ENCODE peak calls at places on chromosomes 4 and X, in eight cellular contexts. K is esophagus squamous epithelium, I is GM06990, U is HFFc6, X is GM12865, R is lower lobe of right lung, H is uterus, D is body of pancreas. T is an unnamed sample.
A peak's percentile ranks its signal among the peaks of the same experiment; 100 is the strongest.

GRCh38 chr4:164753873-164754488 is at the start of gene SMIM31:
- DNase-seq in K (no peak), I (no peak), U (no peak), X (no peak), R (no peak), H (no peak), D (peak; percentile 33), T (no peak)

GRCh38 chr4:102429553-102429952 is 71.6 kb upstream of the NFKB1 start:
- DNase-seq in K (no peak), I (no peak), U (peak; percentile 82), X (no peak), R (no peak), H (no peak), D (no peak), T (no peak)

GRCh38 chrX:103918584-103919335 is 43.7 kb upstream of the TMSB15B start:
- DNase-seq in K (no peak), I (peak; percentile 86), U (peak; percentile 37), X (peak; percentile 80), R (peak; percentile 70), H (peak; percentile 59), D (peak; percentile 36), T (no peak)

GRCh38 chr4:154082760-154083530 is 294.1 kb upstream of the SFRP2 start:
- DNase-seq in K (no peak), I (no peak), U (no peak), X (peak; percentile 27), R (no peak), H (no peak), D (no peak), T (no peak)

GRCh38 chrX:42119076-42119475 is 195.7 kb upstream of the CASK start:
- DNase-seq in K (no peak), I (no peak), U (no peak), X (no peak), R (no peak), H (no peak), D (no peak), T (no peak)

GRCh38 chr4:150799207-150799606 is 215.9 kb downstream of the LRBA start:
- DNase-seq in K (no peak), I (no peak), U (no peak), X (no peak), R (no peak), H (no peak), D (no peak), T (no peak)

GRCh38 chrX:42107495-42108139 is 184.3 kb upstream of the CASK start:
- DNase-seq in K (no peak), I (peak; percentile 54), U (no peak), X (peak; percentile 61), R (no peak), H (no peak), D (no peak), T (no peak)

GRCh38 chr4:112381996-112382692 is 85.0 kb downstream of the ALPK1 start:
- DNase-seq in K (no peak), I (no peak), U (no peak), X (no peak), R (no peak), H (no peak), D (no peak), T (no peak)

GRCh38 chrX:19897087-19897486 is 9.7 kb upstream of the SH3KBP1 start:
- DNase-seq in K (no peak), I (no peak), U (no peak), X (no peak), R (no peak), H (no peak), D (no peak), T (no peak)

GRCh38 chr4:64341711-64342110 is 67.5 kb downstream of the TECRL start:
- DNase-seq in K (no peak), I (no peak), U (no peak), X (no peak), R (no peak), H (no peak), D (no peak), T (no peak)

GRCh38 chr4:121154103-121154515 is 10.0 kb downstream of the TNIP3 start:
- DNase-seq in K (no peak), I (peak; percentile 13), U (no peak), X (peak; percentile 17), R (no peak), H (no peak), D (no peak), T (no peak)

GRCh38 chrX:147978931-147979330 is 2.2 kb upstream of the FMR1NB start:
- DNase-seq in K (no peak), I (no peak), U (peak; percentile 1), X (no peak), R (no peak), H (no peak), D (no peak), T (no peak)

GRCh38 chr4:145808021-145808650 is 128.2 kb downstream of the C4orf51 start:
- DNase-seq in K (no peak), I (peak; percentile 77), U (peak; percentile 95), X (peak; percentile 91), R (no peak), H (no peak), D (peak; percentile 10), T (no peak)

GRCh38 chrX:43551590-43551989 is 104.5 kb upstream of the MAOA start:
- DNase-seq in K (no peak), I (no peak), U (no peak), X (peak; percentile 0), R (no peak), H (no peak), D (no peak), T (no peak)

GRCh38 chrX:13005671-13006473 is 31.0 kb downstream of the TMSB4X start:
- DNase-seq in K (no peak), I (peak; percentile 80), U (no peak), X (peak; percentile 81), R (no peak), H (no peak), D (peak; percentile 64), T (no peak)

GRCh38 chrX:109252789-109253188 is 229.1 kb downstream of the GUCY2F start:
- DNase-seq in K (no peak), I (no peak), U (no peak), X (no peak), R (no peak), H (no peak), D (no peak), T (no peak)

GRCh38 chrX:105480646-105481310 is 260.3 kb upstream of the TEX13A start:
- DNase-seq in K (no peak), I (no peak), U (no peak), X (no peak), R (no peak), H (no peak), D (no peak), T (no peak)

GRCh38 chrX:153971632-153972367 is at the start of gene HCFC1:
- DNase-seq in K (peak; percentile 84), I (peak; percentile 97), U (peak; percentile 83), X (peak; percentile 94), R (peak; percentile 93), H (peak; percentile 94), D (peak; percentile 91), T (peak; percentile 98)

GRCh38 chrX:12210196-12210815 is 72.0 kb downstream of the FRMPD4 start:
- DNase-seq in K (no peak), I (no peak), U (peak; percentile 63), X (no peak), R (no peak), H (peak; percentile 62), D (peak; percentile 5), T (no peak)

GRCh38 chrX:68916891-68917290 is 88.1 kb downstream of the EFNB1 start:
- DNase-seq in K (no peak), I (no peak), U (no peak), X (no peak), R (no peak), H (no peak), D (no peak), T (no peak)

GRCh38 chrX:150298841-150299551 is 64.1 kb upstream of the MAMLD1 start:
- DNase-seq in K (no peak), I (no peak), U (peak; percentile 1), X (no peak), R (no peak), H (no peak), D (no peak), T (no peak)

GRCh38 chr4:109614466-109614865 is 54.4 kb downstream of the MCUB start:
- DNase-seq in K (no peak), I (no peak), U (no peak), X (no peak), R (no peak), H (no peak), D (no peak), T (no peak)

GRCh38 chrX:100662791-100663190 is 18.8 kb downstream of the SRPX2 start:
- DNase-seq in K (no peak), I (no peak), U (no peak), X (no peak), R (no peak), H (no peak), D (no peak), T (no peak)

GRCh38 chrX:134520860-134521390 is 61.0 kb downstream of the HPRT1 start:
- DNase-seq in K (no peak), I (no peak), U (peak; percentile 41), X (peak; percentile 62), R (no peak), H (no peak), D (peak; percentile 32), T (no peak)
- TF ChIP-seq CTCF in K (no peak), I (peak; percentile 71), U (peak; percentile 68), X (peak; percentile 48), R (peak; percentile 45), H (peak; percentile 26), D (peak; percentile 47), T (peak; percentile 89)

GRCh38 chrX:78708171-78708570 is 39.3 kb upstream of the LPAR4 start:
- DNase-seq in K (no peak), I (no peak), U (peak; percentile 28), X (peak; percentile 11), R (no peak), H (no peak), D (peak; percentile 1), T (no peak)
- TF ChIP-seq CTCF in K (peak; percentile 11), I (peak; percentile 45), U (peak; percentile 73), X (peak; percentile 26), R (peak; percentile 26), H (peak; percentile 9), D (no peak), T (peak; percentile 81)

GRCh38 chr4:185700048-185700447 is 111.9 kb downstream of the SORBS2 start:
- DNase-seq in K (no peak), I (no peak), U (no peak), X (no peak), R (no peak), H (no peak), D (no peak), T (no peak)
- TF ChIP-seq CTCF in K (no peak), I (no peak), U (no peak), X (no peak), R (no peak), H (no peak), D (no peak), T (no peak)

DNA sequence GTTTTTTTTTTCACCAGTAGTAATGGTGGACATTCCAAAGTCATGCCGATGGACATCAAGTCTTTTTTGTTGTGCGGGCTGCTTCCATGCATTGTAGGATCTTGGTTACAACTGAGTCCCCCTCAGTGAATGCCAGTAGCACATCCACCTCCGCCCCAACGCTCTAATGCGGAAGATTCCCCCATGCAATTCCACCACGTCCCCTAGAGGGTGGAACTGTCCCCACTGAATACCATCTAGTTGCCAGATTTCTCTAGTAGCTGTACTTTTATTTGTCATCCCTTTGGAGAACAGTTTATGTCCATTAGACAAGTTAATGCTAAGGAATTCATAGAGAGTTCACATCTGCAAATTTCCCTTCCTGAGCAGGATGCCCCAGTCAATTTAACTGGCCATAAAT is 6.7 kb downstream of the SHISA3 start:
- DNase-seq in K (no peak), I (no peak), U (no peak), X (no peak), R (no peak), H (no peak), D (no peak), T (no peak)
- TF ChIP-seq CTCF in K (no peak), I (no peak), U (no peak), X (no peak), R (no peak), H (no peak), D (no peak), T (no peak)

GRCh38 chrX:16807548-16807947 is 21.3 kb downstream of the TXLNG start:
- DNase-seq in K (no peak), I (no peak), U (no peak), X (no peak), R (no peak), H (no peak), D (peak; percentile 7), T (no peak)
- TF ChIP-seq CTCF in K (no peak), I (no peak), U (no peak), X (no peak), R (peak; percentile 20), H (no peak), D (no peak), T (peak; percentile 71)

T was measured in chondrocyte.